ENCODE peak calls at places on chromosomes 6 and 20, in seven cellular contexts. Q, T, U, F, O, A and N are unnamed samples.

GRCh38 chr6:140729521-140729920 is 1355.1 kb upstream of the CITED2 start:
- DNase-seq in Q (no peak), T (no peak), U (no peak), F (no peak), O (no peak), A (no peak), N (no peak)

GRCh38 chr6:89984926-89985743 is 90.9 kb downstream of the GJA10 start:
- DNase-seq in Q (no peak), T (peak; percentile 80), U (no peak), F (no peak), O (peak; percentile 61), A (no peak), N (no peak)

GRCh38 chr6:44177691-44178423 is 19.2 kb downstream of the CAPN11 start:
- DNase-seq in Q (no peak), T (peak; percentile 74), U (no peak), F (no peak), O (peak; percentile 40), A (no peak), N (no peak)

GRCh38 chr20:4894981-4895381 is 106.3 kb downstream of the SLC23A2 start:
- DNase-seq in Q (no peak), T (no peak), U (no peak), F (no peak), O (no peak), A (no peak), N (no peak)

GRCh38 chr6:76706566-76706965 is 634.1 kb upstream of the IMPG1 start:
- DNase-seq in Q (no peak), T (no peak), U (no peak), F (no peak), O (no peak), A (no peak), N (no peak)

GRCh38 chr20:59697082-59697481 is 92.7 kb downstream of the PHACTR3 start:
- DNase-seq in Q (no peak), T (no peak), U (no peak), F (no peak), O (no peak), A (no peak), N (no peak)

GRCh38 chr6:33668914-33669313 is 42.6 kb downstream of the UQCC2 start:
- DNase-seq in Q (peak; percentile 42), T (no peak), U (peak; percentile 75), F (peak; percentile 76), O (no peak), A (peak; percentile 52), N (peak; percentile 37)

GRCh38 chr20:59777814-59778575 is 155.4 kb downstream of the SYCP2 start:
- DNase-seq in Q (peak; percentile 20), T (no peak), U (no peak), F (peak; percentile 21), O (no peak), A (no peak), N (no peak)

GRCh38 chr6:149897015-149897697 is 757 bp downstream of the RAET1E start:
- DNase-seq in Q (peak; percentile 78), T (peak; percentile 89), U (peak; percentile 59), F (no peak), O (peak; percentile 97), A (no peak), N (no peak)

GRCh38 chr20:62376112-62377063 is 9.3 kb upstream of the LAMA5 start:
- DNase-seq in Q (peak; percentile 66), T (peak; percentile 49), U (no peak), F (no peak), O (peak; percentile 57), A (no peak), N (no peak)

GRCh38 chr6:122733259-122733658 is 46.3 kb upstream of the FABP7 start:
- DNase-seq in Q (no peak), T (no peak), U (no peak), F (no peak), O (no peak), A (no peak), N (no peak)

GRCh38 chr6:2949121-2949520 is 22.2 kb downstream of the SERPINB6 start:
- DNase-seq in Q (peak; percentile 20), T (no peak), U (no peak), F (no peak), O (no peak), A (no peak), N (no peak)

GRCh38 chr20:19137641-19138040 is 74.8 kb upstream of the SLC24A3 start:
- DNase-seq in Q (no peak), T (no peak), U (no peak), F (no peak), O (no peak), A (no peak), N (no peak)

GRCh38 chr6:18600236-18600635 is 213.1 kb downstream of the RNF144B start:
- DNase-seq in Q (no peak), T (no peak), U (no peak), F (no peak), O (no peak), A (no peak), N (no peak)